ENCODE peak calls at places on chromosomes 11 and 22, in eight cellular contexts. D is lower leg skin, J is body of pancreas, X is fibroblast of lung, G is brain microvascular endothelial cell, M is uterus, Z is right atrium auricular region, K is A673. N is an unnamed sample.

GRCh38 chr22:26894766-26895485 is 237.5 kb downstream of the MIAT start:
- DNase-seq in D (no peak), J (peak; percentile 54), X (peak; percentile 96), G (peak; percentile 91), M (no peak), Z (peak; percentile 53), K (no peak), N (peak; percentile 80)

GRCh38 chr22:35205956-35206355 is 51.3 kb upstream of the HMGXB4 start:
- DNase-seq in D (no peak), J (no peak), X (peak; percentile 57), G (peak; percentile 12), M (no peak), Z (no peak), K (no peak), N (no peak)

GRCh38 chr11:86495341-86495740 is 120.7 kb downstream of the CCDC81 start:
- DNase-seq in D (no peak), J (no peak), X (no peak), G (no peak), M (no peak), Z (no peak), K (peak; percentile 56), N (no peak)

GRCh38 chr22:17910561-17911311 is 113.6 kb downstream of the MICAL3 start:
- DNase-seq in D (peak; percentile 41), J (peak; percentile 50), X (peak; percentile 90), G (peak; percentile 83), M (peak; percentile 71), Z (peak; percentile 85), K (peak; percentile 29), N (peak; percentile 70)

GRCh38 chr11:83140691-83141455 is 16.1 kb upstream of the PCF11 start:
- DNase-seq in D (no peak), J (no peak), X (no peak), G (no peak), M (no peak), Z (no peak), K (no peak), N (no peak)

GRCh38 chr22:19761500-19762314 is 1.1 kb downstream of the TBX1 start:
- DNase-seq in D (no peak), J (no peak), X (no peak), G (no peak), M (no peak), Z (no peak), K (no peak), N (no peak)

GRCh38 chr11:12233602-12233925 is 123.2 kb downstream of the MICAL2 start:
- DNase-seq in D (no peak), J (no peak), X (no peak), G (no peak), M (no peak), Z (no peak), K (no peak), N (no peak)

GRCh38 chr22:40401981-40402406 is 31.6 kb downstream of the SGSM3 start:
- DNase-seq in D (no peak), J (no peak), X (no peak), G (no peak), M (no peak), Z (no peak), K (no peak), N (no peak)

GRCh38 chr22:24284747-24285203 is 14.1 kb downstream of the SPECC1L start:
- DNase-seq in D (no peak), J (no peak), X (peak; percentile 36), G (peak; percentile 45), M (no peak), Z (no peak), K (no peak), N (no peak)

GRCh38 chr11:13834463-13834862 is 128.1 kb upstream of the SPON1 start:
- DNase-seq in D (no peak), J (no peak), X (no peak), G (no peak), M (no peak), Z (no peak), K (peak; percentile 2), N (no peak)

GRCh38 chr22:49372530-49373288 is 455.0 kb downstream of the BRD1 start:
- DNase-seq in D (peak; percentile 3), J (no peak), X (no peak), G (peak; percentile 31), M (no peak), Z (peak; percentile 46), K (peak; percentile 28), N (no peak)

GRCh38 chr22:46844606-46845210 is 82.3 kb downstream of the TBC1D22A start:
- DNase-seq in D (no peak), J (no peak), X (no peak), G (no peak), M (no peak), Z (no peak), K (no peak), N (no peak)

GRCh38 chr11:88208742-88209141 is 33.5 kb upstream of the RAB38 start:
- DNase-seq in D (no peak), J (no peak), X (no peak), G (no peak), M (no peak), Z (no peak), K (no peak), N (no peak)

GRCh38 chr11:69480547-69481392 is 693 bp upstream of the LINC01488 start:
- DNase-seq in D (no peak), J (peak; percentile 51), X (peak; percentile 26), G (peak; percentile 54), M (no peak), Z (no peak), K (no peak), N (no peak)

GRCh38 chr22:25492950-25493790 is 71.3 kb upstream of the GRK3 start:
- DNase-seq in D (no peak), J (peak; percentile 10), X (no peak), G (no peak), M (no peak), Z (no peak), K (peak; percentile 78), N (no peak)

GRCh38 chr11:57121996-57122395 is 59.8 kb upstream of the LRRC55 start:
- DNase-seq in D (no peak), J (no peak), X (no peak), G (no peak), M (no peak), Z (no peak), K (no peak), N (no peak)

GRCh38 chr11:57111646-57112045 is 70.1 kb upstream of the LRRC55 start:
- DNase-seq in D (no peak), J (no peak), X (no peak), G (no peak), M (no peak), Z (no peak), K (no peak), N (no peak)

DNA sequence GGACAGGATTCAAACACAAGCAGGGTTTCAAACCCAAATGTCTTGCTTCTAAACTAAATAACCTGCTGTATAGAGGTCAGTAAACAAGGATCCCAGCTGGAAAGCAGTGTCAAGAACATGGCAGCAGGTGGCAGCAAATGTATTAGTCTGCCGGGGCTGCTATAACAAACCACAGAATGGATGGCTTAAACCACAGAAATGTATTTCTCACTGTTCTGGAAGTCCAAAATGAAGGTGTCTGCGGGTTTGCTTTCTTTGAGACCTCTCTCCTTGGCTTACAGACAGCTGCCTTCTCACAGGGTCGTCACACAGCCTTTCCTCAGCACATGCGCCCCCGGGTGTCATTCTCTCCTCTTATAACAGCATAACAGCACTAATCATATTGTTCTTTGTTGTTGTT is 65.1 kb upstream of the LRRC55 start:
- DNase-seq in D (peak; percentile 21), J (peak; percentile 44), X (peak; percentile 69), G (peak; percentile 67), M (no peak), Z (no peak), K (peak; percentile 62), N (peak; percentile 3)
- TF ChIP-seq CTCF in D (no peak), J (peak; percentile 31), X (peak; percentile 53), G (peak; percentile 75), M (peak; percentile 47), Z (peak; percentile 68), K (peak; percentile 80), N (peak; percentile 18)

DNA sequence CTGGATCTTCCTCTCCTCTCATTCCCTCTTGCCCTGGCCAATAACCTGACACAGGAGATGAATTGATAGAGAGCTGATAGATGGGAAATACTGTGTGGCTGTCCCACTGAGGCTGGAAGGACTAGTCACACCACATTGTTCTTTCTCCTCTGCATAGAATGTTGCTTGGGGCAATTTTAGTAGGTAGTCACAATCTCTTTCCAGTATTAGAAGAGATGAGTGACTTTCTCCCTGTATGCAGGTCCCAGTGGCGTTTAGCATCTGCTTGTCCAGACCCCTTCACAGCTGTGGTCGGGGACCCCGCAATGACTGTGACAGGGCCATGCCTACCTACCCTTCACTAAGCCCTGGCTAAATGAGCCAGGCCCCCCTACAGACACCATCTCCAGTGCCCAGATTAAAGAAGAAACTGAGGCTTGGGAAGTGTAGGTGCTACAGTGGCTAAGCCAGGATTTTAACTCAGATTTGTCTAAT is 24.0 kb upstream of the P2RY2 start:
- DNase-seq in D (no peak), J (no peak), X (no peak), G (no peak), M (no peak), Z (no peak), K (no peak), N (no peak)
- H3K4me3 ChIP-seq in D (no peak overlapping the region), J (no peak overlapping the region), X (no peak overlapping the region), G (no peak overlapping the region), M (no peak overlapping the region), Z (no peak overlapping the region), K (no peak overlapping the region), N (no peak overlapping the region)

GRCh38 chr11:101974255-101974654 is 57.9 kb upstream of the ANGPTL5 start:
- DNase-seq in D (no peak), J (no peak), X (peak; percentile 3), G (no peak), M (no peak), Z (no peak), K (no peak), N (no peak)
- TF ChIP-seq CTCF in D (no peak), J (no peak), X (peak; percentile 28), G (peak; percentile 39), M (no peak), Z (peak; percentile 31), K (peak; percentile 29), N (peak; percentile 5)

GRCh38 chr22:41543854-41544670 is at the start of gene POLR3H:
- DNase-seq in D (peak; percentile 97), J (peak; percentile 99), X (peak; percentile 97), G (peak; percentile 98), M (peak; percentile 99), Z (peak; percentile 98), K (peak; percentile 99), N (peak; percentile 72)

GRCh38 chr22:41540006-41540315 is 4.3 kb downstream of the POLR3H start:
- DNase-seq in D (no peak), J (no peak), X (no peak), G (no peak), M (no peak), Z (no peak), K (no peak), N (no peak)

GRCh38 chr22:41540365-41540764 is 3.9 kb downstream of the POLR3H start:
- DNase-seq in D (no peak), J (no peak), X (no peak), G (no peak), M (no peak), Z (no peak), K (no peak), N (no peak)

GRCh38 chr22:41541484-41541883 is 2.8 kb downstream of the POLR3H start:
- DNase-seq in D (no peak), J (no peak), X (no peak), G (no peak), M (no peak), Z (no peak), K (no peak), N (no peak)

GRCh38 chr22:41542224-41542623 is 2.0 kb downstream of the POLR3H start:
- DNase-seq in D (no peak), J (no peak), X (no peak), G (no peak), M (no peak), Z (no peak), K (no peak), N (no peak)
- H3K4me3 ChIP-seq in D (no peak overlapping the region), J (no peak overlapping the region), X (no peak overlapping the region), G (no peak overlapping the region), M (no peak overlapping the region), Z (no peak overlapping the region), K (peak overlapping the region; percentile 98), N (peak overlapping the region; percentile 8)